ENCODE peak calls at places on chromosomes 1 and 21, in nine cellular contexts. A, V, M, W, I, H, R, D and T are unnamed samples.

GRCh38 chr1:231487910-231488309 is 40.6 kb upstream of the TSNAX start:
- DNase-seq in A (no peak), V (no peak), M (no peak), W (no peak), I (no peak), H (no peak), R (no peak), D (no peak), T (no peak)

GRCh38 chr1:56025942-56026341 is 553.4 kb downstream of the PLPP3 start:
- DNase-seq in A (no peak), V (no peak), M (peak; percentile 29), W (no peak), I (no peak), H (no peak), R (no peak), D (no peak), T (no peak)

GRCh38 chr1:56877973-56878372 is 23.4 kb downstream of the C8A start:
- DNase-seq in A (no peak), V (no peak), M (no peak), W (no peak), I (no peak), H (no peak), R (no peak), D (no peak), T (no peak)

GRCh38 chr1:225881081-225882007 is 836 bp downstream of the TMEM63A start:
- DNase-seq in A (no peak), V (peak; percentile 58), M (peak; percentile 49), W (peak; percentile 80), I (no peak), H (peak; percentile 64), R (no peak), D (peak; percentile 83), T (peak; percentile 29)

GRCh38 chr1:101816262-101816661 is 180.5 kb downstream of the OLFM3 start:
- DNase-seq in A (no peak), V (no peak), M (no peak), W (no peak), I (no peak), H (no peak), R (no peak), D (no peak), T (no peak)

GRCh38 chr1:171484760-171485374 is 463 bp upstream of the PRRC2C start:
- DNase-seq in A (no peak), V (no peak), M (no peak), W (no peak), I (no peak), H (peak; percentile 58), R (no peak), D (no peak), T (no peak)

GRCh38 chr1:94955767-94956632 is 29.1 kb upstream of the CNN3 start:
- DNase-seq in A (no peak), V (no peak), M (no peak), W (no peak), I (no peak), H (no peak), R (no peak), D (no peak), T (peak; percentile 48)

GRCh38 chr1:44108241-44108640 is 10.4 kb upstream of the KLF17 start:
- DNase-seq in A (no peak), V (no peak), M (peak; percentile 51), W (no peak), I (no peak), H (no peak), R (no peak), D (no peak), T (peak; percentile 48)

GRCh38 chr1:33256701-33257387 is 552 bp downstream of the ZNF362 start:
- DNase-seq in A (peak; percentile 17), V (peak; percentile 49), M (peak; percentile 85), W (no peak), I (peak; percentile 26), H (peak; percentile 61), R (peak; percentile 21), D (peak; percentile 71), T (peak; percentile 73)

GRCh38 chr1:202291961-202292712 is 49.6 kb downstream of the UBE2T start:
- DNase-seq in A (no peak), V (no peak), M (peak; percentile 93), W (no peak), I (no peak), H (no peak), R (no peak), D (no peak), T (peak; percentile 95)

GRCh38 chr1:206490643-206491421 is 16.5 kb upstream of the RASSF5 start:
- DNase-seq in A (no peak), V (no peak), M (peak; percentile 43), W (no peak), I (no peak), H (no peak), R (no peak), D (no peak), T (peak; percentile 45)

DNA sequence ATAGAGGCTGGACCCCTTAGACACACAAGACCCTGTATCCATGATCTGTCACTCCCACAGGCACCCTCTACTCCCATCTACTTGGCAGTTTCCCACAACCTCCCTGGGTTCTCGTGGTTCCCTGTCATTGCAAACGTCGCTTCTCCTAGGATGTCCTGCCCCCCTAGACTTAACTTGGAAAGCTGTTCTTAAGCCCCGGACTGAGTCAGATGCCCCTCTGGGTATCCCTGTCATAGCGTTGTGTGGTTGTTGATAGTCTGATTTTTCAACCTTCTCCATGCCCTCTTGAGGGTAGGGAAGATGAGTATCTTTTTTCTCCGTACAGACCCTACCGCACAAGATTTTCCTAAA is 11.8 kb downstream of the RCC1 start:
- DNase-seq in A (no peak), V (no peak), M (no peak), W (no peak), I (no peak), H (no peak), R (no peak), D (peak; percentile 73), T (no peak)
- TF ChIP-seq CTCF in A (no peak), V (no peak), M (no peak), W (no peak), I (no peak), H (no peak), R (no peak), D (no peak), T (no peak)

GRCh38 chr1:179105393-179105792 is 23.5 kb downstream of the TOR3A start:
- DNase-seq in A (no peak), V (peak; percentile 89), M (no peak), W (no peak), I (no peak), H (no peak), R (no peak), D (peak; percentile 89), T (no peak)

GRCh38 chr1:179108644-179109043 is 26.8 kb downstream of the TOR3A start:
- DNase-seq in A (no peak), V (no peak), M (no peak), W (no peak), I (no peak), H (no peak), R (no peak), D (no peak), T (no peak)

GRCh38 chr1:179103999-179104398 is 22.1 kb downstream of the TOR3A start:
- DNase-seq in A (no peak), V (no peak), M (no peak), W (no peak), I (no peak), H (no peak), R (no peak), D (no peak), T (no peak)

GRCh38 chr1:179104851-179105250 is 23.0 kb downstream of the TOR3A start:
- DNase-seq in A (no peak), V (no peak), M (no peak), W (no peak), I (no peak), H (no peak), R (no peak), D (no peak), T (no peak)

DNA sequence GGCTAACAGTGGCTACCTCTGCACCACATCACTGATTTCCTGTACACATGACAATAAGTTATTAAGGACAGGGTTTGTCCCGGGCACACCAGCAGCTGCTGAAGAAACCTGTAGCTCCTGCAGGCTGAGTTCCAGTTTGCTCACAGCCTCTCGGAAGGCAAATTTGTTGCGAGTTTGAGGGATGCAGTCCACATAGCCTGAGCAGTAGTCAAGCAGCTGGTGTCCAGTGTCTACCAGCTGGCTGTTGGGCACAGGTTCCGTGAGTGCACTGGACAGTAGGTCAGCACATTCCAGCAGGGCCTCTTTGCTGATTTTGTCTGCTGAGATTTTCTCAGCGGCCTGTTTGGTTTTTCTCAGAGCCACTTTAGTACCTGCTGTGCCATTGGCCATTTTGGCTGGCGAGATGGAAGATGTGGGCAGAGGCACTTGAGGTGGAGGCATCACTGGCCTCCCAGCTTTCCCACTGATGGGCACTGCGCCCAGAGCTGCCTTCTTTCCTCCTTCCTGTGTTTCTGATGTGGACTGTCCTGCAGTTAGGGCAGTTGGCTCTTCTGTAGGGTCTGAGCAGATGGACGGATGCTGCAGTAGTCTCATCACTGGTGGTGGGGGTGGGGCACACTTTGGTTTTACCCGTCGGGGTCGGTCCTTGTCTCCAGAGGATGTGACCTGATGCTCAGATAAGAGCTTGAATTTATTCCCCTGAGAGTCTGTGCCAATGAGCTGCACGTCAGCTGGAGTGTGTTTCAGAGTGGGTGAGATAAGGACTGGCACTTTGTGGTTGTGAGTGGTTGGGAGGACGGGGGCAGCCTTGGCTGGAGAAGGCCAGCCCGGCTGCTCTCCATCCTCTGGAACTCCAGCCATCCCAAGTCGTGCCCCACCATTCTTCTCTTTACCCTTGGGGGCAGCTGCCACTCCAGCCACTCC is 26.1 kb downstream of the TOR3A start:
- DNase-seq in A (no peak), V (no peak), M (no peak), W (no peak), I (no peak), H (no peak), R (no peak), D (no peak), T (no peak)
- TF ChIP-seq CTCF in A (no peak), V (no peak), M (no peak), W (no peak), I (no peak), H (no peak), R (no peak), D (no peak), T (no peak)

DNA sequence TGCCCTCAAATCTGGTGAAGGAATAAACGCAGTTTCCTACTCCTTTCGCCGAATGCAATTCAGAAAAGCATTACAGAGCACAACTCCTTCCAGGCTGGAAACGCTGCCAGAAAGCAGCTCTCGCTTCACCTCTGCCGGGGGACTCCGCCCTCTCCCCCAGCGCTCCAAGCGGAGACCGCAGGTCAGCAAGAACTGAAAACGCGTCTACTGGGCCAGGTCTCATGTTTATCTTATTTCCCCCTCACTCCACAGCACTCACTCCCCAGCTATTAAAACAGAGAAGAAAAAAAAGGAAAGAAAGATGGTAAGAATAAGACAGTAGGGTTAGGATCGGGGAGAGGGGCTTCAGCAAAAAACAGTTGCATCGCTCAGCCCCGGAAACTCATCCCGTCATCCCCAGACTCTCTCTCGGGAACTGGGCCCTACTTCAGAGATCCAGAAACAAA is 833 bp upstream of the RCOR3 start:
- DNase-seq in A (peak; percentile 54), V (peak; percentile 82), M (peak; percentile 76), W (peak; percentile 90), I (no peak), H (peak; percentile 70), R (peak; percentile 56), D (peak; percentile 87), T (peak; percentile 79)
- TF ChIP-seq CTCF in A (no peak), V (no peak), M (peak; percentile 24), W (no peak), I (no peak), H (no peak), R (no peak), D (no peak), T (peak; percentile 13)

DNA sequence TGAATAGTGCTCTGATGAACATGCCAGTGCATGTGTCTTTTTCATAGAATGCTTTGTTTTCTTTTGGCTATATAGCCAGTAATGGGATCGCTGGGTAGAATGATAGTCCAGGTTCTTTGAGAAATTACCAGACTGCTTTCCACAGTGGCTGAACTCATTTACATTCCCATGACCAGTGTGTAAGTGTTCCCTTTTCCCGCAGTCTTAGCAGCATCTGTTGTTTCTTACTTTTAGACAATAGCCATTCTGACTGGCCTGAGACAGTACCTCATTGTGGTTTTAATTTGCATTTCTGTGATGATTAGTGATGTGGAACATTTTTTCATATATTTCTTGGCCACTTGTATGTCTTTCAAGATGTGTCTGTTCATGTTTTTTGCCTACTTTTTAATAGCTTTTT is 784.5 kb downstream of the USP25 start:
- DNase-seq in A (no peak), V (no peak), M (peak; percentile 56), W (no peak), I (no peak), H (no peak), R (no peak), D (no peak), T (peak; percentile 26)
- TF ChIP-seq CTCF in A (no peak), V (no peak), M (no peak), W (no peak), I (no peak), H (no peak), R (no peak), D (no peak), T (no peak)